ENCODE peak calls at places on chromosomes 13 and 19, in nine cellular contexts. Z is neural progenitor cell; Q is heart right ventricle; L is stomach; O is CD8-positive, alpha-beta T cell; B is HAP-1; I is ascending aorta; T is astrocyte; J is mammary epithelial cell. U is an unnamed sample. For H3K27me3, the result is how much of the 10 kb centered on the place peaks cover.

GRCh38 chr19:7917292-7918061 is 2.7 kb upstream of the SNAPC2 start:
- DNase-seq in Q (peak), J (no peak), B (peak), L (peak), I (no peak), O (peak), Z (peak), T (peak), U (no peak)

GRCh38 chr13:79295906-79296564 is 110.0 kb downstream of the RBM26 start:
- DNase-seq in J (no peak), O (no peak), L (peak), I (no peak), B (no peak), T (no peak), Z (no peak), Q (no peak), U (no peak)

GRCh38 chr13:102598061-102598460 is 1.3 kb downstream of the TPP2 start:
- DNase-seq in Q (no peak), O (no peak), T (peak), I (no peak), J (peak), B (no peak), Z (no peak), L (no peak), U (no peak)

GRCh38 chr19:9039728-9040127 is 29.5 kb upstream of the MUC16 start:
- DNase-seq in T (no peak), O (no peak), B (no peak), L (no peak), Q (no peak), I (no peak), Z (no peak), J (peak), U (no peak)

GRCh38 chr19:40594657-40595077 is 6.5 kb upstream of the LTBP4 start:
- DNase-seq in I (no peak), L (no peak), Q (no peak), T (peak), O (no peak), J (peak), B (no peak), Z (no peak), U (no peak)

GRCh38 chr19:46481187-46481586 is 9.8 kb upstream of the PNMA8A start:
- DNase-seq in T (peak), Q (no peak), O (no peak), I (no peak), B (no peak), L (no peak), J (no peak), Z (no peak), U (no peak)

GRCh38 chr19:1261512-1261862 is 7.6 kb upstream of the CIRBP start:
- DNase-seq in Q (no peak), B (no peak), T (no peak), O (no peak), L (no peak), I (no peak), Z (peak), J (no peak), U (no peak)

GRCh38 chr13:113452942-113453901 is at the start of gene ADPRHL1:
- DNase-seq in Q (peak), B (no peak), L (no peak), T (no peak), I (no peak), Z (no peak), O (no peak), J (no peak), U (no peak)

GRCh38 chr19:5539431-5539833 is 28.3 kb downstream of the TINCR start:
- DNase-seq in Z (peak), L (no peak), B (peak), I (no peak), T (no peak), O (no peak), J (no peak), Q (peak), U (no peak)

GRCh38 chr19:4830768-4831265 is 695 bp downstream of the TICAM1 start:
- DNase-seq in T (no peak), Z (no peak), O (no peak), Q (no peak), I (no peak), B (no peak), L (no peak), J (no peak), U (no peak)

GRCh38 chr13:110308377-110309158 is 1.5 kb downstream of the COL4A2 start:
- DNase-seq in I (no peak), J (peak), Z (peak), B (peak), L (no peak), O (no peak), Q (no peak), T (peak), U (no peak)

GRCh38 chr13:30078059-30078458 is 227.6 kb upstream of the UBL3 start:
- DNase-seq in Q (no peak), J (no peak), O (no peak), T (no peak), B (no peak), I (no peak), Z (no peak), L (no peak), U (no peak)

GRCh38 chr19:58439576-58440554 is at the start of gene ZNF132:
- DNase-seq in O (peak), L (peak), Q (peak), J (peak), Z (peak), I (peak), B (no peak), T (peak), U (peak)

GRCh38 chr13:38566526-38566925 is 120.4 kb upstream of the FREM2 start:
- DNase-seq in J (no peak), Z (no peak), Q (no peak), O (no peak), B (peak), I (no peak), L (no peak), T (no peak), U (no peak)

GRCh38 chr13:27374650-27375049 is 49.8 kb upstream of the GTF3A start:
- DNase-seq in I (no peak), L (peak), T (peak), J (peak), B (peak), Q (no peak), O (peak), Z (peak), U (peak)

GRCh38 chr13:40490086-40490723 is 176.2 kb downstream of the FOXO1 start:
- DNase-seq in T (no peak), Q (no peak), I (no peak), L (peak), B (peak), Z (no peak), J (no peak), O (peak), U (no peak)

GRCh38 chr13:99289674-99290337 is 17.4 kb downstream of the GPR183 start:
- DNase-seq in Z (no peak), O (peak), L (no peak), I (no peak), T (no peak), J (no peak), Q (no peak), B (no peak), U (no peak)

GRCh38 chr19:5968431-5969373 is 9.2 kb downstream of the RANBP3 start:
- DNase-seq in J (peak), I (no peak), Q (no peak), Z (no peak), T (peak), L (no peak), O (no peak), B (no peak), U (no peak)

GRCh38 chr13:52454459-52454824 is 836 bp upstream of the CKAP2 start:
- DNase-seq in Z (peak), I (no peak), T (no peak), O (peak), B (peak), L (no peak), Q (no peak), J (peak), U (no peak)

GRCh38 chr13:100604909-100605308 is 16.3 kb upstream of the GGACT start:
- DNase-seq in O (no peak), I (no peak), Q (no peak), Z (no peak), B (no peak), J (no peak), T (no peak), L (no peak), U (no peak)

GRCh38 chr13:100527644-100528043 is 60.9 kb downstream of the GGACT start:
- DNase-seq in J (no peak), Q (no peak), T (no peak), L (no peak), B (no peak), I (no peak), Z (no peak), O (no peak), U (no peak)

DNA sequence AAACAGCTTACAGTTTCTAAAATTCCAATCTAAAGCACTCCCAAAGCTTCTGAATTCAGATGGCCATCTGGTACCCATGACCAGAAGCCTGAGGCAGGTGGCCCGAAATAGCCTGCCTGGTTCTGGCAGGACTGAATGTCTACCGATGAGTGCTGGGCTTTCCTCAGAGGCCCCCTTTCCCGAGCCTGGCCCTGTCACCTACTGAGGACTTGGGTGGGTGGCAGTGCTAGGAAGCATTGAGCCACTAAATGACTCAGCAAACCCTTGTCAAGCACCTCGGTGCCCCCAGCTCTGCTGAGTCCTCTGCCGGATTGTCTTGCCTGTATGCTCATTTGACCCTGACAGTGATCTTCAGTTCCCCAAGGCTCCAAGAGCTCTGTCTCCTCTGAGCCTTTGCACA is 17.8 kb downstream of the PPP1R37 start:
- DNase-seq in J (no peak), Q (no peak), O (no peak), L (no peak), Z (no peak), I (no peak), B (no peak), T (no peak), U (no peak)
- H3K27me3 ChIP-seq in J (under half), Q (under half), O (under half), L (under half), Z (under half), I (under half), B (under half), T (under half), U (under half)

GRCh38 chr19:54422136-54422535 is 6.9 kb downstream of the TTYH1 start:
- DNase-seq in Q (no peak), Z (no peak), T (no peak), B (no peak), O (no peak), I (no peak), J (no peak), L (no peak), U (no peak)
- H3K27me3 ChIP-seq in Q (half or more), Z (under half), T (under half), B (under half), O (under half), I (under half), J (under half), L (half or more), U (under half)

DNA sequence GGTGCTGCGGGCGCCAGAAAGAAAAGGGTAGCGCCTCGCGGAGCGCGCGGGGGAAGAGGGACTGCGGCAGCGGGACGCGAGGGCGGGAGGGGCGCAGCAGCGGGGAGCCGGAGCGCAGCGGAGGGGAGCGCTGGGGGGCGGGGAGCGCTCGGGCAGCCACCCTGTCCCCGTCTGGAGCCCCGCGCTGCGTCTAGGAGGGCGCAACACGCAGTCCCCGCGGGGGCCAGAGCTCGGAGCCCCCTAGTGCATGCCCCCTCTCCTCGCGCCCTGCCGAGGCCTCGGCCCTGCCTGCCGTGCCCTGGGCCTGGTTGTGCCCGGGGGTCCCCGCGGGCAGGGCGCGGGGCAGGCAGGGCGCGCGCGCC is 37.9 kb downstream of the SOX1 start:
- DNase-seq in I (no peak), B (no peak), T (no peak), J (no peak), L (no peak), Z (no peak), O (no peak), Q (no peak), U (no peak)
- H3K27me3 ChIP-seq in I (under half), B (under half), T (under half), J (under half), L (half or more), Z (half or more), O (under half), Q (half or more), U (under half)

GRCh38 chr19:50745221-50745620 is 22.1 kb downstream of the CLEC11A start:
- DNase-seq in Z (no peak), I (no peak), L (no peak), Q (no peak), B (no peak), O (no peak), T (no peak), J (no peak), U (no peak)
- H3K27me3 ChIP-seq in Z (under half), I (under half), L (half or more), Q (half or more), B (under half), O (under half), T (under half), J (under half), U (under half)

U was measured in BJ.